ENCODE peak calls at places on chromosome 17, in four cellular contexts. U is ascending aorta, A is SW480, J is heart left ventricle. I is an unnamed sample.

GRCh38 chr17:80983545-80983944 is 8.1 kb upstream of the CHMP6 start:
- DNase-seq in U (no peak), A (no peak), J (no peak), I (peak)

GRCh38 chr17:41654908-41655607 is 30.7 kb upstream of the KRT17 start:
- DNase-seq in U (no peak), A (peak), J (no peak), I (no peak)

GRCh38 chr17:39114744-39115534 is 36.5 kb downstream of the PLXDC1 start:
- DNase-seq in U (no peak), A (no peak), J (no peak), I (peak)

GRCh38 chr17:29007456-29008455 is 1.9 kb upstream of the SEZ6 start:
- DNase-seq in U (no peak), A (peak), J (no peak), I (no peak)

GRCh38 chr17:61296058-61296457 is 103.6 kb upstream of the TBX2 start:
- DNase-seq in U (no peak), A (no peak), J (no peak), I (no peak)

GRCh38 chr17:72514888-72515287 is 394.1 kb downstream of the SOX9 start:
- DNase-seq in U (no peak), A (no peak), J (peak), I (peak)

GRCh38 chr17:7512824-7513540 is 28.8 kb downstream of the POLR2A start:
- DNase-seq in U (no peak), A (no peak), J (no peak), I (no peak)

GRCh38 chr17:48025904-48026502 is 11.6 kb downstream of the COPZ2 start:
- DNase-seq in U (peak), A (peak), J (no peak), I (peak)

GRCh38 chr17:78958556-78959191 is 21.0 kb downstream of the LGALS3BP start:
- DNase-seq in U (no peak), A (no peak), J (no peak), I (no peak)

GRCh38 chr17:39225974-39226683 is 384 bp upstream of the STAC2 start:
- DNase-seq in U (peak), A (no peak), J (peak), I (peak)

GRCh38 chr17:79659376-79659775 is 48.5 kb upstream of the RBFOX3 start:
- DNase-seq in U (no peak), A (no peak), J (no peak), I (no peak)

GRCh38 chr17:61837175-61838051 is 25.9 kb downstream of the BRIP1 start:
- DNase-seq in U (no peak), A (peak), J (peak), I (peak)

GRCh38 chr17:10063730-10064221 is 134.6 kb downstream of the GAS7 start:
- DNase-seq in U (peak), A (no peak), J (no peak), I (peak)

GRCh38 chr17:7004398-7005253 is 7.8 kb upstream of the RNASEK start:
- DNase-seq in U (no peak), A (peak), J (no peak), I (peak)

GRCh38 chr17:31488982-31489294 is 97.5 kb downstream of the RAB11FIP4 start:
- DNase-seq in U (no peak), A (no peak), J (no peak), I (no peak)

GRCh38 chr17:54177606-54178308 is 355.0 kb downstream of the KIF2B start:
- DNase-seq in U (no peak), A (no peak), J (no peak), I (no peak)

GRCh38 chr17:75940727-75941441 is at the start of gene FBF1:
- DNase-seq in U (peak), A (peak), J (peak), I (peak)

GRCh38 chr17:63946440-63947363 is 14.6 kb upstream of the CD79B start:
- DNase-seq in U (no peak), A (peak), J (peak), I (no peak)

GRCh38 chr17:63258785-63259184 is 187.3 kb downstream of the CYB561 start:
- DNase-seq in U (no peak), A (no peak), J (no peak), I (no peak)

GRCh38 chr17:39626671-39627169 is at the start of gene PPP1R1B:
- DNase-seq in U (no peak), A (no peak), J (no peak), I (no peak)

GRCh38 chr17:40448639-40449261 is 5.5 kb downstream of the IGFBP4 start:
- DNase-seq in U (no peak), A (no peak), J (no peak), I (peak)

GRCh38 chr17:37543527-37544122 is 53.9 kb downstream of the DUSP14 start:
- DNase-seq in U (no peak), A (no peak), J (no peak), I (no peak)

GRCh38 chr17:43832168-43832975 is 574 bp downstream of the MPP3 start:
- DNase-seq in U (no peak), A (peak), J (peak), I (peak)

GRCh38 chr17:49523706-49524472 is 28.8 kb downstream of the NGFR start:
- DNase-seq in U (no peak), A (peak), J (no peak), I (peak)

GRCh38 chr17:41787021-41787418 is 509 bp upstream of the JUP start:
- DNase-seq in U (no peak), A (no peak), J (no peak), I (no peak)

GRCh38 chr17:11330871-11331270 is 89.9 kb downstream of the SHISA6 start:
- DNase-seq in U (no peak), A (peak), J (peak), I (no peak)

GRCh38 chr17:55451758-55452468 is 30.3 kb upstream of the MMD start:
- DNase-seq in U (no peak), A (no peak), J (no peak), I (no peak)

GRCh38 chr17:31321481-31321880 is at the start of gene EVI2A:
- DNase-seq in U (no peak), A (peak), J (peak), I (no peak)

GRCh38 chr17:36527851-36528250 is 6.8 kb downstream of the MYO19 start:
- DNase-seq in U (no peak), A (no peak), J (no peak), I (no peak)

GRCh38 chr17:31394544-31394943 is 3.1 kb downstream of the RAB11FIP4 start:
- DNase-seq in U (no peak), A (no peak), J (peak), I (peak)

GRCh38 chr17:42288078-42288984 is at the start of gene STAT5A:
- DNase-seq in U (peak), A (peak), J (peak), I (peak)

I was measured in right cardiac atrium.